ENCODE peak calls at places on chromosomes 3 and 15, in four cellular contexts. H is upper lobe of left lung, S is small intestine, V is tibial nerve. U is an unnamed sample.

GRCh38 chr15:82305621-82306048 is 43.0 kb downstream of the SAXO2 start:
- DNase-seq in H (no peak), S (no peak), V (no peak), U (no peak)

GRCh38 chr15:63587527-63587926 is 9.7 kb upstream of the FBXL22 start:
- DNase-seq in H (no peak), S (no peak), V (no peak), U (no peak)

GRCh38 chr3:168029705-168030104 is 66.0 kb downstream of the GOLIM4 start:
- DNase-seq in H (no peak), S (no peak), V (no peak), U (no peak)

GRCh38 chr15:79994651-79995050 is 23.7 kb upstream of the BCL2A1 start:
- DNase-seq in H (no peak), S (no peak), V (no peak), U (no peak)

GRCh38 chr15:85748729-85749128 is 46.0 kb downstream of the KLHL25 start:
- DNase-seq in H (no peak), S (no peak), V (no peak), U (no peak)

GRCh38 chr3:46360904-46361303 is 7.0 kb downstream of the CCR2 start:
- DNase-seq in H (no peak), S (no peak), V (no peak), U (no peak)

GRCh38 chr3:171971919-171972526 is 67.4 kb upstream of the FNDC3B start:
- DNase-seq in H (no peak), S (no peak), V (no peak), U (no peak)

GRCh38 chr3:135012101-135012500 is 217.0 kb downstream of the EPHB1 start:
- DNase-seq in H (no peak), S (no peak), V (no peak), U (no peak)

GRCh38 chr3:136194409-136195257 is 1.5 kb downstream of the MSL2 start:
- DNase-seq in H (peak; percentile 68), S (peak; percentile 64), V (peak; percentile 14), U (peak; percentile 68)

GRCh38 chr15:87755226-87755625 is 501.3 kb downstream of the NTRK3 start:
- DNase-seq in H (no peak), S (peak; percentile 50), V (no peak), U (no peak)

GRCh38 chr3:133745108-133745507 is 1.1 kb upstream of the TF start:
- DNase-seq in H (no peak), S (no peak), V (no peak), U (no peak)

GRCh38 chr3:142288032-142288638 is 62.8 kb upstream of the GK5 start:
- DNase-seq in H (no peak), S (no peak), V (no peak), U (no peak)

DNA sequence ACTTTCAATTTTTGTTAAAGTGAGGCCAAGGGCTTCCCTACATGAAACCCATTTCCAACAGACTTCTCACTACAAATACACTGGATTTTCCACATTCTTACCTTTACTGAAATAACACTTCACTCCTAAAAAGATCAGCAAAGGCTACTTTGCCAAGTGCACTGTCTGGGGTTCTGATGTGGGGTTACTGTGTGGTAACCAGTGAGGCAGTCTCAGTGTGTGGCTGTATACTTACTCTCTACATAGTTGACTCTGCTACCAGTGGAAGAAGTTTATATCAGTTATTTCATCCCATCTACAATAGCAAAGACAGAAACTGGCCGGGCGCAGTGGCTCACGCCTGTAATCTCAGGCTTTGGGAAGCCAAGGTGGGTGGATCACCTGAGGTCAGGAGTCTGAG is 5.6 kb downstream of the WDR82 start:
- DNase-seq in H (no peak), S (no peak), V (no peak), U (no peak)
- H3K4me1 ChIP-seq in H (peaks cover 77% of the 10 kb centered on the region), S (peaks cover 21% of the 10 kb centered on the region), V (peaks cover 66% of the 10 kb centered on the region), U (no peaks in the 10 kb centered on the region)

GRCh38 chr3:127742580-127742979 is 69.8 kb downstream of the ABTB1 start:
- DNase-seq in H (no peak), S (no peak), V (no peak), U (no peak)
- H3K4me1 ChIP-seq in H (peaks cover 30% of the 10 kb centered on the region), S (peaks cover 11% of the 10 kb centered on the region), V (peaks cover 37% of the 10 kb centered on the region), U (peaks cover 51% of the 10 kb centered on the region)

GRCh38 chr3:179186426-179186825 is 38.3 kb downstream of the PIK3CA start:
- DNase-seq in H (no peak), S (no peak), V (no peak), U (no peak)
- H3K4me1 ChIP-seq in H (peaks cover 38% of the 10 kb centered on the region), S (peaks cover 7% of the 10 kb centered on the region), V (peaks cover 50% of the 10 kb centered on the region), U (peaks cover 17% of the 10 kb centered on the region)

GRCh38 chr15:98909968-98910885 is 97.4 kb downstream of the PGPEP1L start:
- DNase-seq in H (no peak), S (no peak), V (no peak), U (no peak)
- H3K4me1 ChIP-seq in H (peaks cover 31% of the 10 kb centered on the region), S (peaks cover 4% of the 10 kb centered on the region), V (peaks cover 7% of the 10 kb centered on the region), U (no peaks in the 10 kb centered on the region)